ENCODE peak calls at places on chromosomes 12 and 14, in eight cellular contexts. One of them, this sample, is unnamed. For H3K4me1, the result is how much of the 10 kb centered on the place peaks cover.

GRCh38 chr12:124750787-124751471 is 112.7 kb downstream of the SCARB1 start:
- DNase-seq in GM23248: no peak
- DNase-seq in HCT116: no peak
- DNase-seq in PC-3: no peak
- DNase-seq in SK-N-SH: peak
- DNase-seq in MM.1S: no peak
- DNase-seq in neural progenitor cell: peak
- DNase-seq in hepatocyte: no peak
- DNase-seq in this sample: peak

GRCh38 chr14:49692191-49692757 is 646 bp upstream of the KLHDC1 start:
- DNase-seq in GM23248: peak
- DNase-seq in HCT116: no peak
- DNase-seq in PC-3: no peak
- DNase-seq in SK-N-SH: no peak
- DNase-seq in MM.1S: no peak
- DNase-seq in neural progenitor cell: no peak
- DNase-seq in hepatocyte: no peak
- DNase-seq in this sample: no peak

GRCh38 chr14:87131879-87132278 is 861.1 kb downstream of the GALC start:
- DNase-seq in GM23248: peak
- DNase-seq in HCT116: no peak
- DNase-seq in PC-3: peak
- DNase-seq in SK-N-SH: no peak
- DNase-seq in MM.1S: no peak
- DNase-seq in neural progenitor cell: no peak
- DNase-seq in hepatocyte: peak
- DNase-seq in this sample: peak

GRCh38 chr12:105083551-105084105 is 630 bp downstream of the ALDH1L2 start:
- DNase-seq in GM23248: peak
- DNase-seq in HCT116: no peak
- DNase-seq in PC-3: no peak
- DNase-seq in SK-N-SH: peak
- DNase-seq in MM.1S: peak
- DNase-seq in neural progenitor cell: peak
- DNase-seq in hepatocyte: peak
- DNase-seq in this sample: no peak

GRCh38 chr14:37047996-37048395 is 124.4 kb downstream of the SLC25A21 start:
- DNase-seq in GM23248: no peak
- DNase-seq in HCT116: no peak
- DNase-seq in PC-3: peak
- DNase-seq in SK-N-SH: no peak
- DNase-seq in MM.1S: no peak
- DNase-seq in neural progenitor cell: no peak
- DNase-seq in hepatocyte: no peak
- DNase-seq in this sample: no peak

GRCh38 chr12:15842106-15842505 is 40.1 kb upstream of the STRAP start:
- DNase-seq in GM23248: peak
- DNase-seq in HCT116: no peak
- DNase-seq in PC-3: peak
- DNase-seq in SK-N-SH: no peak
- DNase-seq in MM.1S: no peak
- DNase-seq in neural progenitor cell: no peak
- DNase-seq in hepatocyte: no peak
- DNase-seq in this sample: no peak

GRCh38 chr12:75579552-75579951 is 68.1 kb upstream of the KRR1 start:
- DNase-seq in GM23248: no peak
- DNase-seq in HCT116: no peak
- DNase-seq in PC-3: no peak
- DNase-seq in SK-N-SH: no peak
- DNase-seq in MM.1S: no peak
- DNase-seq in neural progenitor cell: no peak
- DNase-seq in hepatocyte: no peak
- DNase-seq in this sample: no peak

GRCh38 chr14:99742509-99743487 is 50.4 kb upstream of the EML1 start:
- DNase-seq in GM23248: no peak
- DNase-seq in HCT116: no peak
- DNase-seq in PC-3: no peak
- DNase-seq in SK-N-SH: no peak
- DNase-seq in MM.1S: no peak
- DNase-seq in neural progenitor cell: no peak
- DNase-seq in hepatocyte: no peak
- DNase-seq in this sample: no peak

GRCh38 chr12:49357099-49357678 is 10.1 kb upstream of the SPATS2 start:
- DNase-seq in GM23248: peak
- DNase-seq in HCT116: no peak
- DNase-seq in PC-3: peak
- DNase-seq in SK-N-SH: peak
- DNase-seq in MM.1S: peak
- DNase-seq in neural progenitor cell: peak
- DNase-seq in hepatocyte: peak
- DNase-seq in this sample: peak

GRCh38 chr12:89768586-89769482 is 60.2 kb upstream of the ATP2B1 start:
- DNase-seq in GM23248: peak
- DNase-seq in HCT116: peak
- DNase-seq in PC-3: peak
- DNase-seq in SK-N-SH: no peak
- DNase-seq in MM.1S: no peak
- DNase-seq in neural progenitor cell: no peak
- DNase-seq in hepatocyte: peak
- DNase-seq in this sample: no peak

GRCh38 chr14:51575225-51576111 is 76.2 kb upstream of the FRMD6 start:
- DNase-seq in GM23248: peak
- DNase-seq in HCT116: no peak
- DNase-seq in PC-3: no peak
- DNase-seq in SK-N-SH: no peak
- DNase-seq in MM.1S: no peak
- DNase-seq in neural progenitor cell: no peak
- DNase-seq in hepatocyte: peak
- DNase-seq in this sample: no peak

GRCh38 chr12:11508699-11509098 is 113.3 kb upstream of the PRB2 start:
- DNase-seq in GM23248: peak
- DNase-seq in HCT116: no peak
- DNase-seq in PC-3: peak
- DNase-seq in SK-N-SH: no peak
- DNase-seq in MM.1S: no peak
- DNase-seq in neural progenitor cell: no peak
- DNase-seq in hepatocyte: no peak
- DNase-seq in this sample: no peak

GRCh38 chr14:99779751-99780150 is 13.5 kb upstream of the EML1 start:
- DNase-seq in GM23248: peak
- DNase-seq in HCT116: no peak
- DNase-seq in PC-3: peak
- DNase-seq in SK-N-SH: no peak
- DNase-seq in MM.1S: no peak
- DNase-seq in neural progenitor cell: no peak
- DNase-seq in hepatocyte: no peak
- DNase-seq in this sample: no peak

GRCh38 chr14:63650336-63650952 is 8.8 kb upstream of the WDR89 start:
- DNase-seq in GM23248: peak
- DNase-seq in HCT116: no peak
- DNase-seq in PC-3: no peak
- DNase-seq in SK-N-SH: no peak
- DNase-seq in MM.1S: no peak
- DNase-seq in neural progenitor cell: no peak
- DNase-seq in hepatocyte: no peak
- DNase-seq in this sample: no peak

GRCh38 chr14:44353805-44354204 is 153.3 kb downstream of the FSCB start:
- DNase-seq in GM23248: no peak
- DNase-seq in HCT116: no peak
- DNase-seq in PC-3: peak
- DNase-seq in SK-N-SH: no peak
- DNase-seq in MM.1S: no peak
- DNase-seq in neural progenitor cell: no peak
- DNase-seq in hepatocyte: no peak
- DNase-seq in this sample: no peak

GRCh38 chr12:26120561-26121274 is 4.1 kb downstream of the BHLHE41 start:
- DNase-seq in GM23248: peak
- DNase-seq in HCT116: no peak
- DNase-seq in PC-3: peak
- DNase-seq in SK-N-SH: no peak
- DNase-seq in MM.1S: no peak
- DNase-seq in neural progenitor cell: no peak
- DNase-seq in hepatocyte: no peak
- DNase-seq in this sample: no peak

GRCh38 chr12:111544032-111544431 is 55.1 kb downstream of the ATXN2 start:
- DNase-seq in GM23248: no peak
- DNase-seq in HCT116: no peak
- DNase-seq in PC-3: no peak
- DNase-seq in SK-N-SH: no peak
- DNase-seq in MM.1S: no peak
- DNase-seq in neural progenitor cell: no peak
- DNase-seq in hepatocyte: no peak
- DNase-seq in this sample: no peak

GRCh38 chr12:108647936-108648287 is 14.2 kb upstream of the SELPLG start:
- DNase-seq in GM23248: no peak
- DNase-seq in HCT116: no peak
- DNase-seq in PC-3: no peak
- DNase-seq in SK-N-SH: no peak
- DNase-seq in MM.1S: no peak
- DNase-seq in neural progenitor cell: no peak
- DNase-seq in hepatocyte: no peak
- DNase-seq in this sample: no peak

GRCh38 chr14:58107947-58108552 is 44.0 kb downstream of the ARMH4 start:
- DNase-seq in GM23248: peak
- DNase-seq in HCT116: peak
- DNase-seq in PC-3: peak
- DNase-seq in SK-N-SH: peak
- DNase-seq in MM.1S: peak
- DNase-seq in neural progenitor cell: peak
- DNase-seq in hepatocyte: peak
- DNase-seq in this sample: peak

GRCh38 chr12:20722142-20722541 is 27.0 kb downstream of the SLCO1C1 start:
- DNase-seq in GM23248: no peak
- DNase-seq in HCT116: no peak
- DNase-seq in PC-3: no peak
- DNase-seq in SK-N-SH: no peak
- DNase-seq in MM.1S: no peak
- DNase-seq in neural progenitor cell: no peak
- DNase-seq in hepatocyte: no peak
- DNase-seq in this sample: no peak

GRCh38 chr12:28158353-28158752 is 31.9 kb upstream of the CCDC91 start:
- DNase-seq in GM23248: no peak
- DNase-seq in HCT116: no peak
- DNase-seq in PC-3: no peak
- DNase-seq in SK-N-SH: no peak
- DNase-seq in MM.1S: peak
- DNase-seq in neural progenitor cell: no peak
- DNase-seq in hepatocyte: no peak
- DNase-seq in this sample: no peak

GRCh38 chr12:24931666-24932405 is 17.1 kb downstream of the BCAT1 start:
- DNase-seq in GM23248: peak
- DNase-seq in HCT116: no peak
- DNase-seq in PC-3: no peak
- DNase-seq in SK-N-SH: no peak
- DNase-seq in MM.1S: no peak
- DNase-seq in neural progenitor cell: no peak
- DNase-seq in hepatocyte: no peak
- DNase-seq in this sample: peak

GRCh38 chr14:104704252-104704651 is 14.8 kb downstream of the INF2 start:
- DNase-seq in GM23248: no peak
- DNase-seq in HCT116: no peak
- DNase-seq in PC-3: no peak
- DNase-seq in SK-N-SH: no peak
- DNase-seq in MM.1S: no peak
- DNase-seq in neural progenitor cell: no peak
- DNase-seq in hepatocyte: no peak
- DNase-seq in this sample: no peak
- H3K4me1 ChIP-seq in GM23248: under half
- H3K4me1 ChIP-seq in HCT116: under half
- H3K4me1 ChIP-seq in PC-3: under half
- H3K4me1 ChIP-seq in SK-N-SH: under half
- H3K4me1 ChIP-seq in MM.1S: under half
- H3K4me1 ChIP-seq in neural progenitor cell: under half
- H3K4me1 ChIP-seq in hepatocyte: under half
- H3K4me1 ChIP-seq in this sample: under half

DNA sequence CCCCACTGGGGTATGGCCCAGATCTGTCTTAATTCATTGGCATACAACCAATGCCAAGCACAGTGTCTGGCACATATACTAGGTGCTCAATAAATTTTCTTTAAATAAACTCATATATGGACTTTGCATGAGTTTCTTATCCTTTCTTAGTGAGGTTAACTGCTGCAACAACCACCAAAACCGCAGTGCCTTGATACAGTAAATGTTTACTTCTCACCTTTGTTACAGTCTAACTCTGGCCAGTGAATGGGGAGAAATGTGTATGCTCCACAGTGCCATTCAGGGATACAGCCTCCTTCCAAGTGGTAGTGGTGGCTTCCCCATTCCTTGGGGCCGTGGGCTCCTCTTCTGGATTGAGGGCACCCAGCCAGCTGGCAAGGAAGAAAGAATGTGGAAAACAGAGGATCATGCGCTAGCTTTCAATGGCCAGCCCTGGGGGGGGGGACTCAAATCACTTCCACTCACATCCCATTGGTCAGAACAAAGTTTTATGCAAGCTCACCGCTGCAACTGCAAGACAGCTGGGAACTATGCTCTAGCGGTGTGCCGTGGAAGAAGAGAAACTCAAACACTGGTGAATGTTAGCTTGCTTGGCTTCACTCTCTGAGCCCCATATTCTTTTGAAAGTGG is 51.1 kb upstream of the SOCS2 start:
- DNase-seq in GM23248: no peak
- DNase-seq in HCT116: no peak
- DNase-seq in PC-3: no peak
- DNase-seq in SK-N-SH: no peak
- DNase-seq in MM.1S: no peak
- DNase-seq in neural progenitor cell: peak
- DNase-seq in hepatocyte: no peak
- DNase-seq in this sample: no peak
- TF ChIP-seq EZH2phosphoT487 in GM23248: no peak
- TF ChIP-seq EZH2phosphoT487 in HCT116: no peak
- TF ChIP-seq EZH2phosphoT487 in PC-3: no peak
- TF ChIP-seq EZH2phosphoT487 in SK-N-SH: no peak
- TF ChIP-seq EZH2phosphoT487 in MM.1S: no peak
- TF ChIP-seq EZH2phosphoT487 in neural progenitor cell: no peak
- TF ChIP-seq EZH2phosphoT487 in hepatocyte: no peak
- TF ChIP-seq EZH2phosphoT487 in this sample: no peak

GRCh38 chr14:102508410-102508773 is 1.2 kb downstream of the ANKRD9 start:
- DNase-seq in GM23248: no peak
- DNase-seq in HCT116: no peak
- DNase-seq in PC-3: peak
- DNase-seq in SK-N-SH: no peak
- DNase-seq in MM.1S: no peak
- DNase-seq in neural progenitor cell: no peak
- DNase-seq in hepatocyte: peak
- DNase-seq in this sample: no peak
- H2AFZ ChIP-seq in GM23248: peak
- H2AFZ ChIP-seq in HCT116: no peak
- H2AFZ ChIP-seq in PC-3: peak
- H2AFZ ChIP-seq in SK-N-SH: no peak
- H2AFZ ChIP-seq in MM.1S: no peak
- H2AFZ ChIP-seq in neural progenitor cell: no peak
- H2AFZ ChIP-seq in hepatocyte: no peak
- H2AFZ ChIP-seq in this sample: no peak

DNA sequence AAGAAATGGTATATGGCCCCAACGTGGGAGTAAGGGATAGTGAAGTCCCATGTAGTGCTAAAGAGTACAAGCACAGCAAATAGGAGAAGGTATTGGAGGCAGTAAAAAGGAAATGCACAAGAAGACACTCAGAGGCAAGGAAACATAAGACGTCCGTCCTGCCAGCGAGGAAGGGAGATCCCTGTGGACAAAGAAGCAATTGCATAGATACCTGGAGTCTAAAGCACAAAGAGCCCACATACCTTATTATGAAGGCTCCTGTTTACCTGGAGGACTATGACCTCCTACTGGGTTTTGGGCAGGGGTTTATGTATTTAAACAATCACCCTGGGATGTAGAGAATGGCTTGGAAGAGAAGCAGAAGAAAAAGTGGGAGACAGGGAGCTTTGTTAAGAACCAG is 341.2 kb upstream of the DCN start:
- DNase-seq in GM23248: no peak
- DNase-seq in HCT116: no peak
- DNase-seq in PC-3: no peak
- DNase-seq in SK-N-SH: no peak
- DNase-seq in MM.1S: no peak
- DNase-seq in neural progenitor cell: no peak
- DNase-seq in hepatocyte: no peak
- DNase-seq in this sample: no peak
- H3K4me1 ChIP-seq in GM23248: under half
- H3K4me1 ChIP-seq in HCT116: under half
- H3K4me1 ChIP-seq in PC-3: under half
- H3K4me1 ChIP-seq in SK-N-SH: under half
- H3K4me1 ChIP-seq in MM.1S: under half
- H3K4me1 ChIP-seq in neural progenitor cell: under half
- H3K4me1 ChIP-seq in hepatocyte: under half
- H3K4me1 ChIP-seq in this sample: under half